ENCODE peak calls at places on chromosomes 2 and 18, in five cellular contexts. P is NCI-H82; F is stimulated activated CD8-positive, alpha-beta memory T cell treated with anti-CD3 and anti-CD28 coated beads, Interleukin-7, amount 100 ng/mL, for 1 hour; V is pons; X is NCI-H1417. H is an unnamed sample.

GRCh38 chr2:205802069-205802468 is 119.8 kb downstream of the NRP2 start:
- DNase-seq in P (peak; percentile 57), F (no peak), V (no peak), X (peak; percentile 5), H (no peak)

GRCh38 chr18:23658296-23658695 is 4.4 kb downstream of the ANKRD29 start:
- DNase-seq in P (no peak), F (no peak), V (no peak), X (no peak), H (no peak)

GRCh38 chr2:224691563-224691962 is 24.6 kb downstream of the CCDC195 start:
- DNase-seq in P (no peak), F (no peak), V (no peak), X (no peak), H (no peak)

GRCh38 chr18:2805970-2806943 is 40.5 kb upstream of the EMILIN2 start:
- DNase-seq in P (peak; percentile 57), F (no peak), V (no peak), X (peak; percentile 0), H (no peak)

GRCh38 chr2:44680983-44681481 is 260.5 kb upstream of the SIX3 start:
- DNase-seq in P (peak; percentile 91), F (no peak), V (peak; percentile 46), X (peak; percentile 62), H (peak; percentile 17)

GRCh38 chr2:74181739-74182138 is 3.1 kb upstream of the MOB1A start:
- DNase-seq in P (peak; percentile 99), F (no peak), V (peak; percentile 90), X (no peak), H (peak; percentile 80)

GRCh38 chr2:135797497-135798274 is 39.3 kb downstream of the LCT start:
- DNase-seq in P (peak; percentile 92), F (peak; percentile 58), V (peak; percentile 28), X (peak; percentile 63), H (peak; percentile 75)

GRCh38 chr2:54103454-54104314 is 11.7 kb upstream of the ACYP2 start:
- DNase-seq in P (peak; percentile 54), F (no peak), V (no peak), X (no peak), H (no peak)

GRCh38 chr2:237735762-237736161 is 62.8 kb upstream of the RBM44 start:
- DNase-seq in P (no peak), F (no peak), V (no peak), X (no peak), H (no peak)

GRCh38 chr2:234269769-234270204 is 219.3 kb downstream of the SPP2 start:
- DNase-seq in P (no peak), F (no peak), V (no peak), X (no peak), H (no peak)

GRCh38 chr18:36441872-36442271 is 144.4 kb downstream of the FHOD3 start:
- DNase-seq in P (no peak), F (no peak), V (no peak), X (no peak), H (no peak)

GRCh38 chr18:40607741-40608140 is 1347.3 kb upstream of the PIK3C3 start:
- DNase-seq in P (no peak), F (no peak), V (no peak), X (no peak), H (no peak)

GRCh38 chr2:60230596-60230995 is 322.9 kb downstream of the BCL11A start:
- DNase-seq in P (no peak), F (no peak), V (no peak), X (no peak), H (no peak)

GRCh38 chr2:230944123-230944653 is 19.1 kb upstream of the GPR55 start:
- DNase-seq in P (no peak), F (no peak), V (no peak), X (no peak), H (no peak)

GRCh38 chr2:68167186-68167585 is 9.5 kb downstream of the PNO1 start:
- DNase-seq in P (no peak), F (no peak), V (no peak), X (no peak), H (no peak)

GRCh38 chr2:217047209-217047998 is 187.5 kb upstream of the TNP1 start:
- DNase-seq in P (no peak), F (no peak), V (no peak), X (no peak), H (no peak)

GRCh38 chr18:23593720-23594119 is 7.4 kb upstream of the NPC1 start:
- DNase-seq in P (no peak), F (no peak), V (no peak), X (no peak), H (no peak)

GRCh38 chr2:191245046-191245868 is at the start of gene MYO1B:
- DNase-seq in P (peak; percentile 92), F (no peak), V (no peak), X (peak; percentile 65), H (no peak)

GRCh38 chr2:142290931-142291330 is 160.1 kb upstream of the LRP1B start:
- DNase-seq in P (peak; percentile 14), F (no peak), V (no peak), X (no peak), H (no peak)

GRCh38 chr2:111100765-111101162 is 19.9 kb upstream of the BCL2L11 start:
- DNase-seq in P (no peak), F (no peak), V (no peak), X (no peak), H (no peak)

GRCh38 chr2:142131016-142131714 is at the start of gene LRP1B:
- DNase-seq in P (peak; percentile 84), F (no peak), V (peak; percentile 78), X (no peak), H (peak; percentile 69)

GRCh38 chr2:129611456-129611855 is 368.0 kb upstream of the RAB6C start:
- DNase-seq in P (no peak), F (no peak), V (no peak), X (no peak), H (no peak)

GRCh38 chr2:112187805-112188596 is 49.8 kb downstream of the FBLN7 start:
- DNase-seq in P (no peak), F (peak; percentile 45), V (no peak), X (no peak), H (no peak)

GRCh38 chr18:13657974-13658373 is 68.4 kb downstream of the FAM210A start:
- DNase-seq in P (no peak), F (no peak), V (no peak), X (no peak), H (no peak)

GRCh38 chr2:1833046-1833445 is 88.7 kb upstream of the PXDN start:
- DNase-seq in P (no peak), F (no peak), V (no peak), X (no peak), H (no peak)

GRCh38 chr2:7986431-7986830 is 695.4 kb upstream of the ID2 start:
- DNase-seq in P (no peak), F (no peak), V (no peak), X (no peak), H (no peak)

GRCh38 chr18:63043516-63043915 is 276.1 kb downstream of the BCL2 start:
- DNase-seq in P (no peak), F (no peak), V (no peak), X (no peak), H (no peak)

GRCh38 chr2:6957910-6958615 is 40.9 kb downstream of the RNF144A start:
- DNase-seq in P (peak; percentile 99), F (no peak), V (no peak), X (no peak), H (no peak)

GRCh38 chr18:63237486-63237885 is 82.1 kb downstream of the BCL2 start:
- DNase-seq in P (no peak), F (no peak), V (no peak), X (no peak), H (no peak)

GRCh38 chr18:10406172-10406663 is 48.2 kb upstream of the APCDD1 start:
- DNase-seq in P (no peak), F (no peak), V (no peak), X (no peak), H (no peak)

GRCh38 chr18:40810371-40810770 is 1144.7 kb upstream of the PIK3C3 start:
- DNase-seq in P (no peak), F (no peak), V (no peak), X (no peak), H (no peak)

GRCh38 chr2:31987454-31987853 is 23.4 kb downstream of the MEMO1 start:
- DNase-seq in P (no peak), F (no peak), V (no peak), X (no peak), H (peak; percentile 31)

GRCh38 chr2:126905991-126906390 is 7.3 kb downstream of the TEX51 start:
- DNase-seq in P (no peak), F (no peak), V (no peak), X (no peak), H (no peak)

GRCh38 chr2:8298783-8299182 is 383.1 kb upstream of the ID2 start:
- DNase-seq in P (no peak), F (no peak), V (peak; percentile 86), X (no peak), H (peak; percentile 76)